ENCODE peak calls at places on chromosomes 7 and 10, in seven cellular contexts. T is K562, N is HCT116, W is SK-N-SH, I is GM12878, Y is H1, L is HepG2. C is an unnamed sample.

GRCh38 chr10:98921381-98921780 is 314.3 kb downstream of the HPSE2 start:
- DNase-seq in Y (no peak), I (no peak), N (no peak), T (no peak), L (no peak), W (no peak), C (no peak)

GRCh38 chr7:96321041-96321669 is 743 bp downstream of the SLC25A13 start:
- DNase-seq in N (peak; percentile 77), T (peak; percentile 85), L (peak; percentile 88), W (peak; percentile 87), Y (peak; percentile 80), I (peak; percentile 28), C (peak; percentile 58)

GRCh38 chr7:99362801-99363200 is 11.7 kb upstream of the ARPC1B start:
- DNase-seq in Y (no peak), I (no peak), L (no peak), N (no peak), T (peak; percentile 23), W (no peak), C (no peak)

GRCh38 chr7:101950450-101951119 is 133.2 kb downstream of the CUX1 start:
- DNase-seq in Y (no peak), L (no peak), N (peak; percentile 21), T (peak; percentile 79), I (no peak), W (no peak), C (no peak)

GRCh38 chr7:74289018-74289659 is at the start of gene CLIP2:
- DNase-seq in Y (peak; percentile 82), L (peak; percentile 41), T (peak; percentile 97), W (peak; percentile 99), I (no peak), N (peak; percentile 54), C (no peak)

GRCh38 chr7:157962458-157963306 is 624.9 kb downstream of the PTPRN2 start:
- DNase-seq in I (no peak), T (no peak), Y (no peak), N (no peak), L (peak; percentile 10), W (no peak), C (no peak)

GRCh38 chr7:77238703-77239136 is 39.1 kb upstream of the FGL2 start:
- DNase-seq in T (no peak), L (no peak), I (no peak), Y (no peak), W (no peak), N (no peak), C (no peak)

GRCh38 chr7:38102486-38102885 is 75.6 kb upstream of the STARD3NL start:
- DNase-seq in N (no peak), Y (no peak), T (no peak), L (no peak), W (no peak), I (no peak), C (no peak)

GRCh38 chr7:7808156-7808555 is 89.7 kb upstream of the RPA3 start:
- DNase-seq in T (peak; percentile 10), I (no peak), Y (no peak), N (no peak), W (no peak), L (no peak), C (no peak)

GRCh38 chr10:123883921-123884320 is 7.7 kb downstream of the CPXM2 start:
- DNase-seq in W (no peak), I (no peak), N (no peak), Y (no peak), L (no peak), T (no peak), C (no peak)

GRCh38 chr10:63206997-63207952 is 74.1 kb downstream of the NRBF2 start:
- DNase-seq in L (no peak), W (peak; percentile 15), T (no peak), I (peak; percentile 36), Y (no peak), N (no peak), C (no peak)

GRCh38 chr7:129997285-129997684 is 44.5 kb upstream of the UBE2H start:
- DNase-seq in Y (no peak), L (no peak), W (no peak), I (no peak), T (no peak), N (no peak), C (no peak)

GRCh38 chr7:114405427-114405826 is 9.2 kb upstream of the FOXP2 start:
- DNase-seq in T (peak; percentile 15), N (peak; percentile 8), W (no peak), L (peak; percentile 30), I (no peak), Y (no peak), C (no peak)
- TF ChIP-seq SIN3A in T (no peak), N (no peak), W (no peak), L (no peak), I (no peak), Y (no peak), C (no peak)

DNA sequence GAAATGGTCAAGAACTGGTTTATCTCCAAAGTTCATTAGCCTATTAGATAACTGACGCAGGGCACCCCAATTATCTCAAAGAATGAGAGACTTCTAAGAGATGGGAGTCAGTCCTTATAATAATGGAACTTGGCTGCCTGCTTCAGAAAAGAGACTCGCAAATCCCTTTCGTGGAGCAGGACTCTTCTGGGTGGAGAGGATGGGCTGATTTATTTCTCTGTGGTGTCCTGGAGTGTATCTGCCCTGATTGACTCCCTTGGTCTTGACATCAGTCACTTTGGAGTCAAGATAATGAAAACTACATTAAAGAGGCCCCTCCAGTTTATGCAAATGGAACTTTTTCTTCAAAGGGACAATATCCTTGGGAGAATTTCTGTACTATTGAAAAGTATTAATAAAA is 198.9 kb downstream of the HDAC9 start:
- DNase-seq in Y (no peak), L (no peak), N (no peak), W (no peak), I (no peak), T (no peak), C (no peak)
- TF ChIP-seq SIN3A in Y (no peak), L (no peak), N (no peak), W (no peak), I (no peak), T (no peak), C (no peak)

GRCh38 chr7:92835851-92836488 is 403 bp downstream of the CDK6 start:
- DNase-seq in N (no peak), I (no peak), T (peak; percentile 77), L (peak; percentile 7), W (peak; percentile 49), Y (peak; percentile 50), C (no peak)

GRCh38 chr7:92838934-92839333 is 2.6 kb upstream of the CDK6 start:
- DNase-seq in N (no peak), I (no peak), W (no peak), Y (no peak), L (no peak), T (no peak), C (no peak)

GRCh38 chr7:92835140-92835850 is 1.1 kb downstream of the CDK6 start:
- DNase-seq in W (peak; percentile 66), L (peak; percentile 87), Y (no peak), N (peak; percentile 72), T (peak; percentile 68), I (no peak), C (no peak)

GRCh38 chr7:92836489-92837213 is at the start of gene CDK6:
- DNase-seq in L (peak; percentile 55), I (no peak), Y (peak; percentile 67), W (peak; percentile 79), T (peak; percentile 89), N (no peak), C (no peak)

GRCh38 chr7:92837214-92837749 is 909 bp upstream of the CDK6 start:
- DNase-seq in Y (no peak), N (no peak), L (peak; percentile 10), I (no peak), W (peak; percentile 5), T (no peak), C (no peak)
- TF ChIP-seq SIN3A in Y (no peak), N (no peak), L (no peak), I (no peak), W (no peak), T (no peak), C (no peak)

GRCh38 chr10:72334196-72334831 is 20.4 kb downstream of the DNAJB12 start:
- DNase-seq in Y (peak; percentile 57), T (no peak), N (no peak), I (no peak), W (peak; percentile 77), L (no peak), C (no peak)

GRCh38 chr10:72331575-72332422 is 22.9 kb downstream of the DNAJB12 start:
- DNase-seq in T (no peak), I (peak; percentile 96), N (peak; percentile 80), W (peak; percentile 94), Y (peak; percentile 88), L (peak; percentile 91), C (no peak)

GRCh38 chr10:72332423-72333110 is 22.2 kb downstream of the DNAJB12 start:
- DNase-seq in Y (no peak), W (no peak), L (no peak), N (no peak), I (no peak), T (no peak), C (no peak)

GRCh38 chr10:72334832-72335393 is 19.8 kb downstream of the DNAJB12 start:
- DNase-seq in T (no peak), N (no peak), I (peak; percentile 95), W (peak; percentile 56), Y (peak; percentile 51), L (peak; percentile 95), C (no peak)

GRCh38 chr10:72333111-72334012 is 21.4 kb downstream of the DNAJB12 start:
- DNase-seq in Y (no peak), W (no peak), N (no peak), L (no peak), I (no peak), T (no peak), C (no peak)
- TF ChIP-seq SIN3A in Y (no peak), W (no peak), N (no peak), L (no peak), I (no peak), T (no peak), C (no peak)

DNA sequence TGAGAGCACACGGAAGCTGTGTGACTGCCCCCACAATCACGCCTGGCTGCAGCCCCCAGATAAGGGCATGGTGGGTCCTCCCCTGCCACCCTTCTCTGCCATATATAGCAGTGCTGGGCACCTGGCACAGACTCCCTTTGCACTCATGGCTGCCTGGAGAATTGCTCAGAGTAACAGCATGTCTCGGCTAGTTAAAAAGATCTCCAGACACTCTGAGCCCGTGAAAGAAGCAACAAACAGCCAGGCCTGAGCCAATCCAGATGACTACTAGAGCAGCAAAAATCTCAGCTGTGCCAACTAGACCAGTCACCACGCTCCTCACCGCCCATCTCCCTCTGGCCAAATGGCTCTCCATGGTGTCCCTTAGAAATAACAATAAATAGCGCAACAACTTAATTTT is 71.3 kb downstream of the PARD3 start:
- DNase-seq in Y (no peak), W (peak; percentile 69), I (no peak), L (no peak), N (no peak), T (no peak), C (no peak)
- TF ChIP-seq SIN3A in Y (no peak), W (peak; percentile 23), I (no peak), L (no peak), N (no peak), T (no peak), C (no peak)

GRCh38 chr7:69787736-69788431 is 189.6 kb downstream of the AUTS2 start:
- DNase-seq in W (no peak), N (no peak), L (no peak), Y (no peak), I (no peak), T (no peak), C (no peak)
- TF ChIP-seq SIN3A in W (no peak), N (no peak), L (no peak), Y (no peak), I (no peak), T (no peak), C (no peak)

C was measured in Panc1.